ENCODE peak calls at places on chromosomes 1 and 21, in six cellular contexts. W, I, M, A, D and V are unnamed samples.

GRCh38 chr1:32204943-32205361 is 519 bp upstream of the IQCC start:
- DNase-seq in W (no peak), I (no peak), M (no peak), A (no peak), D (no peak), V (no peak)

GRCh38 chr1:70874826-70875225 is 172.8 kb downstream of the PTGER3 start:
- DNase-seq in W (no peak), I (no peak), M (no peak), A (no peak), D (no peak), V (no peak)

GRCh38 chr1:226479432-226479831 is 69.1 kb upstream of the STUM start:
- DNase-seq in W (no peak), I (no peak), M (no peak), A (no peak), D (no peak), V (no peak)

GRCh38 chr21:45898781-45899180 is 82.8 kb upstream of the COL6A1 start:
- DNase-seq in W (no peak), I (no peak), M (no peak), A (no peak), D (no peak), V (no peak)

GRCh38 chr1:21849909-21850576 is 38.0 kb downstream of the LDLRAD2 start:
- DNase-seq in W (no peak), I (no peak), M (no peak), A (no peak), D (no peak), V (no peak)

GRCh38 chr1:234533034-234533571 is 54.1 kb upstream of the TARBP1 start:
- DNase-seq in W (no peak), I (no peak), M (peak), A (no peak), D (no peak), V (peak)

GRCh38 chr1:2943686-2944260 is 77.5 kb upstream of the ACTRT2 start:
- DNase-seq in W (no peak), I (no peak), M (no peak), A (no peak), D (no peak), V (no peak)

GRCh38 chr1:29271724-29272123 is 35.4 kb downstream of the PTPRU start:
- DNase-seq in W (no peak), I (no peak), M (peak), A (peak), D (peak), V (no peak)

GRCh38 chr1:27253611-27254010 is 19.2 kb downstream of the WDTC1 start:
- DNase-seq in W (no peak), I (no peak), M (no peak), A (no peak), D (no peak), V (no peak)

GRCh38 chr1:25008192-25008485 is 78.1 kb upstream of the RUNX3 start:
- DNase-seq in W (no peak), I (no peak), M (no peak), A (no peak), D (no peak), V (no peak)

GRCh38 chr1:211736351-211736915 is 61.0 kb upstream of the NEK2 start:
- DNase-seq in W (no peak), I (no peak), M (no peak), A (no peak), D (no peak), V (no peak)

GRCh38 chr1:230849451-230850194 is 18.7 kb downstream of the C1orf198 start:
- DNase-seq in W (no peak), I (no peak), M (peak), A (no peak), D (no peak), V (peak)

GRCh38 chr1:201354901-201355295 is 22.6 kb downstream of the TNNT2 start:
- DNase-seq in W (no peak), I (no peak), M (no peak), A (no peak), D (no peak), V (no peak)

GRCh38 chr21:42433946-42434551 is 30.3 kb downstream of the UBASH3A start:
- DNase-seq in W (no peak), I (no peak), M (no peak), A (no peak), D (no peak), V (no peak)

GRCh38 chr1:59173721-59174120 is 123.2 kb upstream of the FGGY start:
- DNase-seq in W (no peak), I (no peak), M (peak), A (no peak), D (no peak), V (no peak)

GRCh38 chr1:165686121-165686970 is 12.0 kb downstream of the ALDH9A1 start:
- DNase-seq in W (no peak), I (no peak), M (no peak), A (no peak), D (no peak), V (no peak)

GRCh38 chr1:234886081-234886874 is 242.4 kb downstream of the TOMM20 start:
- DNase-seq in W (no peak), I (no peak), M (no peak), A (no peak), D (no peak), V (no peak)